ENCODE peak calls at places on chromosomes 7 and 10, in eight cellular contexts. Z, N, G, J, A, L, V and R are unnamed samples.

GRCh38 chr7:140159487-140159886 is 17.3 kb downstream of the KDM7A start:
- DNase-seq in A (no peak), N (peak; percentile 56), G (no peak), Z (no peak), J (no peak), V (no peak), L (no peak), R (no peak)

GRCh38 chr10:68578945-68579344 is 18.8 kb downstream of the TET1 start:
- DNase-seq in J (no peak), A (no peak), V (no peak), G (no peak), L (no peak), N (peak; percentile 14), Z (no peak), R (no peak)

GRCh38 chr10:132464256-132465192 is 67.5 kb downstream of the PWWP2B start:
- DNase-seq in N (no peak), Z (peak; percentile 81), L (no peak), V (no peak), A (no peak), J (peak; percentile 98), G (no peak), R (peak; percentile 98)

GRCh38 chr7:124031919-124032318 is 948 bp downstream of the TMEM229A start:
- DNase-seq in A (no peak), G (no peak), V (no peak), L (no peak), J (no peak), N (no peak), Z (peak; percentile 9), R (no peak)

GRCh38 chr10:71725249-71725648 is 5.7 kb upstream of the C10orf105 start:
- DNase-seq in G (no peak), Z (no peak), A (no peak), N (no peak), L (no peak), V (no peak), J (no peak), R (no peak)

GRCh38 chr7:84232653-84233052 is 38.1 kb upstream of the SEMA3A start:
- DNase-seq in J (no peak), Z (no peak), N (peak; percentile 59), L (no peak), V (no peak), A (peak; percentile 40), G (no peak), R (no peak)

GRCh38 chr7:7564323-7564780 is 2.3 kb upstream of the MIOS start:
- DNase-seq in J (no peak), V (no peak), L (no peak), Z (no peak), G (no peak), A (peak; percentile 85), N (peak; percentile 82), R (no peak)

GRCh38 chr10:95178797-95179196 is 15.2 kb upstream of the ACSM6 start:
- DNase-seq in N (no peak), V (no peak), Z (no peak), L (no peak), J (no peak), A (no peak), G (no peak), R (no peak)

GRCh38 chr7:98884416-98884815 is 6.1 kb downstream of the TRRAP start:
- DNase-seq in V (no peak), J (no peak), A (no peak), L (no peak), N (no peak), Z (no peak), G (no peak), R (no peak)

GRCh38 chr10:127315888-127316287 is 119.5 kb upstream of the INSYN2A start:
- DNase-seq in G (no peak), J (no peak), Z (no peak), N (no peak), V (no peak), L (no peak), A (peak; percentile 59), R (no peak)

GRCh38 chr7:113710310-113711106 is 208.3 kb downstream of the PPP1R3A start:
- DNase-seq in N (peak; percentile 84), Z (peak; percentile 83), L (peak; percentile 52), G (peak; percentile 90), J (no peak), A (peak; percentile 72), V (peak; percentile 95), R (peak; percentile 19)

GRCh38 chr7:44791278-44792219 is 4.9 kb upstream of the PPIA start:
- DNase-seq in N (peak; percentile 62), J (no peak), A (no peak), Z (peak; percentile 21), G (no peak), V (no peak), L (no peak), R (no peak)

GRCh38 chr10:125775491-125776106 is at the start of gene MMP21:
- DNase-seq in V (no peak), J (no peak), G (no peak), Z (no peak), L (no peak), N (no peak), A (no peak), R (no peak)

GRCh38 chr10:13117842-13118783 is 18.1 kb downstream of the OPTN start:
- DNase-seq in J (no peak), L (no peak), G (no peak), Z (no peak), A (no peak), V (peak; percentile 70), N (no peak), R (no peak)

GRCh38 chr10:13118784-13119133 is 18.8 kb downstream of the OPTN start:
- DNase-seq in A (no peak), G (no peak), N (no peak), L (no peak), V (no peak), Z (no peak), J (no peak), R (no peak)

GRCh38 chr10:13110908-13111307 is 10.9 kb downstream of the OPTN start:
- DNase-seq in G (no peak), A (no peak), N (no peak), L (no peak), V (no peak), Z (no peak), J (no peak), R (no peak)

GRCh38 chr10:13115832-13116793 is 16.1 kb downstream of the OPTN start:
- DNase-seq in G (no peak), Z (no peak), V (no peak), N (no peak), L (no peak), A (no peak), J (no peak), R (no peak)

GRCh38 chr10:13113544-13113943 is 13.6 kb downstream of the OPTN start:
- DNase-seq in N (no peak), G (no peak), V (no peak), J (no peak), A (no peak), Z (no peak), L (no peak), R (no peak)
- H3K27ac ChIP-seq in N (no peak overlapping the region), G (no peak overlapping the region), V (no peak overlapping the region), J (no peak overlapping the region), A (no peak overlapping the region), Z (no peak overlapping the region), L (no peak overlapping the region), R (no peak overlapping the region)

DNA sequence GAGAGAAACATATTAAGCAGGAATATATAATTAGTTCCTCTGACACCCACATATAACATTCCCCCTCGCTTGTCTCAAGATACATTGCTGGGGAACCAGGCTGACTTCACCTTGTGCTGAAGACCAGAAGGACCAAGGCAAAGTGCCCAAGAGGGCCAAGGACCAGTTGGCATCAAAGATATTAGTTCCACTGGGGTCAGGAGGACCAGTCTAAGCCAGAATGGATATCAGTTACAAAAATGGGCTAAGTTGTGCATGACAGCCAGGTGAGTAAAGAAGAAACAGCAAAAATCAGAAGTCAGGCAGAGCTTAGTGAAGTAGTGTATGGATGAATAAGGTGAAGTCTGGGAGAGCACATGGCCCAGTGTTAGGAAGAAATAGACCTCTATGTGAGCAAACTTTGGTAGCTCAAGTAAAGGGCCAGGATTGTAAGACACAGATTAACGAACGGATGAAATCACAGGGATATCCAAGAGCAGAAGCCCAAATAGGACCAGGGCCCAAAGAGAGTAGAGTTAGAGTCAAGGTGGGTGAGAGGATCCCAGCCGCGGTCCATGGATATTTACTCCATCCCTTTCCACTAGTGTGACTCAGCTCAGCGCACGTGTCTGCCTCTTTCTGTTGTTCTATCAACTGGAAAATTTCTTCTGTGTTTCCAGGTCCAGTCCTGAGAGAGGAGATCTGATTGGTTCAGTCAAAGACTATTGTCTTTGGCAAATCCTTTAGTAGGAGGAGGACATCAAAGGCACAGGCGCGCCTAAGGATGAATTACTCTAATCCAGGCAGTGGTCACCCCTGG is 5.0 kb downstream of the CALD1 start:
- DNase-seq in L (no peak), A (no peak), N (peak; percentile 75), Z (no peak), J (no peak), V (no peak), G (no peak), R (no peak)
- H3K4me1 ChIP-seq in L (peaks cover 54% of the 10 kb centered on the region), A (peaks cover 22% of the 10 kb centered on the region), N (peaks cover 10% of the 10 kb centered on the region), Z (peaks cover 21% of the 10 kb centered on the region), J (no peaks in the 10 kb centered on the region), V (no peaks in the 10 kb centered on the region), G (peaks cover 3% of the 10 kb centered on the region), R (peaks cover 11% of the 10 kb centered on the region)

GRCh38 chr10:80714566-80714965 is 176.9 kb downstream of the SH2D4B start:
- DNase-seq in L (no peak), G (no peak), Z (no peak), A (no peak), J (no peak), V (peak; percentile 52), N (no peak), R (no peak)
- H3K27ac ChIP-seq in L (no peak overlapping the region), G (no peak overlapping the region), Z (no peak overlapping the region), A (no peak overlapping the region), J (no peak overlapping the region), V (no peak overlapping the region), N (no peak overlapping the region), R (no peak overlapping the region)

DNA sequence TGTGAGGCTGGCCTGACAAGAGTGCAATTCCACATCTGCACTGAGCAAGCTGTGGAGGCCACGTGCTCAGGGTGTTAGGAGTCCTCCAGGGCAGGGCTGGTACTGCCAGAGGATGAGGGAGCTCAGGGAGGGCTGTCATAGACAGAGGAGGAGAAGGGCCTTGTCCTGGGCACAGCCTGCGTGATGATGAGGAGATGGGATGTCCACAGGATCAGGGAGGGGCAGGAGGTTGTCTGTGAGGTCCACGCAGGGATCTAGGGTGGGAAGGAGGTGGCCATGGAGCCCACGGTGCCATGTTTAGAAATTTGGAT is 30.2 kb downstream of the CHAT start:
- DNase-seq in G (no peak), Z (no peak), L (no peak), A (no peak), N (no peak), J (no peak), V (no peak), R (no peak)
- H3K4me1 ChIP-seq in G (no peaks in the 10 kb centered on the region), Z (no peaks in the 10 kb centered on the region), L (no peaks in the 10 kb centered on the region), A (no peaks in the 10 kb centered on the region), N (no peaks in the 10 kb centered on the region), J (no peaks in the 10 kb centered on the region), V (peaks cover 3% of the 10 kb centered on the region), R (no peaks in the 10 kb centered on the region)

GRCh38 chr10:58773942-58774341 is 261.3 kb downstream of the BICC1 start:
- DNase-seq in G (no peak), V (no peak), Z (no peak), J (no peak), L (no peak), N (no peak), A (no peak), R (no peak)
- H3K27ac ChIP-seq in G (no peak overlapping the region), V (no peak overlapping the region), Z (no peak overlapping the region), J (no peak overlapping the region), L (no peak overlapping the region), N (no peak overlapping the region), A (no peak overlapping the region), R (no peak overlapping the region)

GRCh38 chr10:11533328-11533781 is 78.1 kb downstream of the USP6NL start:
- DNase-seq in L (no peak), A (peak; percentile 38), Z (no peak), G (no peak), V (no peak), N (peak; percentile 16), J (no peak), R (no peak)
- H3K4me1 ChIP-seq in L (peaks cover under 1% of the 10 kb centered on the region), A (peaks cover 21% of the 10 kb centered on the region), Z (peaks cover 3% of the 10 kb centered on the region), G (peaks cover 8% of the 10 kb centered on the region), V (peaks cover 99% of the 10 kb centered on the region), N (peaks cover 9% of the 10 kb centered on the region), J (no peaks in the 10 kb centered on the region), R (peaks cover 4% of the 10 kb centered on the region)